ENCODE peak calls at places on chromosomes 7 and 10, in seven cellular contexts. I, Y, K, U, X, R and G are unnamed samples.
A peak's percentile ranks its signal among the peaks of the same experiment; 100 is the strongest.

GRCh38 chr7:129332354-129333056 is 101.7 kb upstream of the STRIP2 start:
- DNase-seq in R (no peak), X (no peak), K (no peak), U (no peak), I (no peak), Y (no peak), G (no peak)

GRCh38 chr10:44384601-44385422 is at the start of gene CXCL12:
- DNase-seq in X (no peak), I (no peak), U (no peak), R (no peak), K (no peak), Y (no peak), G (no peak)

GRCh38 chr7:117385340-117386124 is 41.8 kb downstream of the ASZ1 start:
- DNase-seq in Y (no peak), I (peak; percentile 37), K (no peak), R (peak; percentile 7), U (no peak), X (peak; percentile 32), G (no peak)

GRCh38 chr7:130982160-130982638 is 248.2 kb upstream of the KLF14 start:
- DNase-seq in U (no peak), X (peak; percentile 26), Y (no peak), K (peak; percentile 12), I (peak; percentile 34), R (peak; percentile 55), G (peak; percentile 30)

GRCh38 chr7:21355406-21355874 is 72.4 kb upstream of the SP4 start:
- DNase-seq in X (no peak), U (no peak), I (no peak), R (no peak), Y (no peak), K (no peak), G (no peak)

GRCh38 chr10:42367532-42368230 is 270.7 kb downstream of the ZNF33B start:
- DNase-seq in K (peak; percentile 88), Y (no peak), U (no peak), I (peak; percentile 61), X (no peak), R (peak; percentile 76), G (peak; percentile 78)

GRCh38 chr10:7541137-7542087 is 125.4 kb downstream of the ITIH5 start:
- DNase-seq in R (no peak), Y (no peak), X (no peak), U (no peak), K (no peak), I (no peak), G (peak; percentile 67)

GRCh38 chr7:36157506-36158320 is 4.7 kb downstream of the EEPD1 start:
- DNase-seq in K (no peak), R (no peak), Y (no peak), U (no peak), I (no peak), X (no peak), G (no peak)

GRCh38 chr7:48742046-48742445 is 182.3 kb upstream of the CDC14C start:
- DNase-seq in R (peak; percentile 35), U (no peak), X (no peak), I (no peak), K (no peak), Y (no peak), G (no peak)

GRCh38 chr10:1049425-1049958 is 573 bp upstream of the IDI1 start:
- DNase-seq in K (no peak), Y (no peak), R (no peak), X (no peak), I (no peak), U (no peak), G (no peak)

GRCh38 chr10:7756360-7756992 is 31.3 kb downstream of the KIN start:
- DNase-seq in U (no peak), I (peak; percentile 20), R (peak; percentile 5), Y (no peak), X (no peak), K (peak; percentile 9), G (peak; percentile 12)

GRCh38 chr10:71659050-71659738 is 60.4 kb downstream of the C10orf105 start:
- DNase-seq in U (no peak), X (no peak), I (no peak), Y (no peak), R (no peak), K (no peak), G (no peak)

GRCh38 chr7:105454058-105454739 is 65.5 kb upstream of the SRPK2 start:
- DNase-seq in I (no peak), K (no peak), U (no peak), Y (no peak), X (no peak), R (no peak), G (no peak)

GRCh38 chr7:157519246-157519645 is 182.4 kb downstream of the DNAJB6 start:
- DNase-seq in R (no peak), I (no peak), U (no peak), K (no peak), X (no peak), Y (no peak), G (no peak)